ENCODE peak calls at places on chromosome 13, in four cellular contexts. M is CD4-positive, alpha-beta T cell; C is AG10803; G is upper lobe of left lung. B is an unnamed sample.

GRCh38 chr13:39023316-39023715 is 14.6 kb downstream of the PROSER1 start:
- DNase-seq in M (no peak), C (peak), G (no peak), B (no peak)

GRCh38 chr13:96090240-96091101 is 564 bp downstream of the HS6ST3 start:
- DNase-seq in M (no peak), C (peak), G (no peak), B (peak)

GRCh38 chr13:59823495-59823894 is 340.2 kb downstream of the DIAPH3 start:
- DNase-seq in M (no peak), C (peak), G (no peak), B (no peak)

GRCh38 chr13:65353951-65354350 is 1876.2 kb downstream of the PCDH9 start:
- DNase-seq in M (no peak), C (no peak), G (no peak), B (no peak)

GRCh38 chr13:81017525-81018152 is 676.7 kb upstream of the SPRY2 start:
- DNase-seq in M (no peak), C (peak), G (no peak), B (no peak)

GRCh38 chr13:96223231-96223630 is 133.3 kb downstream of the HS6ST3 start:
- DNase-seq in M (no peak), C (no peak), G (no peak), B (no peak)

GRCh38 chr13:48571121-48571901 is 38.4 kb upstream of the RCBTB2 start:
- DNase-seq in M (no peak), C (peak), G (no peak), B (no peak)

GRCh38 chr13:76527041-76527440 is 359.2 kb downstream of the KCTD12 start:
- DNase-seq in M (no peak), C (no peak), G (no peak), B (no peak)

GRCh38 chr13:48431431-48431830 is 18.5 kb upstream of the LPAR6 start:
- DNase-seq in M (no peak), C (peak), G (no peak), B (no peak)

GRCh38 chr13:87497426-87497825 is 173.7 kb upstream of the SLITRK5 start:
- DNase-seq in M (no peak), C (no peak), G (no peak), B (no peak)

GRCh38 chr13:30394798-30395191 is 27.5 kb upstream of the UBE2L5 start:
- DNase-seq in M (no peak), C (no peak), G (no peak), B (no peak)

GRCh38 chr13:112445411-112446271 is 69.5 kb downstream of the SPACA7 start:
- DNase-seq in M (no peak), C (no peak), G (peak), B (peak)

GRCh38 chr13:38758278-38758677 is 71.4 kb downstream of the FREM2 start:
- DNase-seq in M (no peak), C (no peak), G (no peak), B (no peak)

GRCh38 chr13:44117351-44117750 is 237.6 kb downstream of the LACC1 start:
- DNase-seq in M (no peak), C (peak), G (no peak), B (no peak)

GRCh38 chr13:114110091-114110829 is 22.2 kb downstream of the RASA3 start:
- DNase-seq in M (peak), C (peak), G (peak), B (no peak)

GRCh38 chr13:59843040-59843439 is 320.7 kb downstream of the DIAPH3 start:
- DNase-seq in M (no peak), C (no peak), G (no peak), B (no peak)

GRCh38 chr13:39484506-39485313 is 118.3 kb downstream of the LHFPL6 start:
- DNase-seq in M (no peak), C (peak), G (no peak), B (no peak)

GRCh38 chr13:110266983-110267382 is 40.0 kb downstream of the COL4A1 start:
- DNase-seq in M (no peak), C (no peak), G (no peak), B (no peak)

GRCh38 chr13:99686944-99687382 is 185.7 kb downstream of the TM9SF2 start:
- DNase-seq in M (no peak), C (no peak), G (no peak), B (no peak)

GRCh38 chr13:51057931-51058330 is 53.1 kb downstream of the C13orf42 start:
- DNase-seq in M (no peak), C (no peak), G (no peak), B (no peak)

GRCh38 chr13:109419896-109420295 is 366.5 kb downstream of the IRS2 start:
- DNase-seq in M (no peak), C (no peak), G (no peak), B (no peak)

GRCh38 chr13:99736541-99736940 is 235.0 kb downstream of the ZIC5 start:
- DNase-seq in M (no peak), C (no peak), G (no peak), B (no peak)

GRCh38 chr13:36377822-36378480 is 31.8 kb upstream of the SPART start:
- DNase-seq in M (no peak), C (no peak), G (no peak), B (no peak)

GRCh38 chr13:94073006-94073744 is 406.3 kb downstream of the DCT start:
- DNase-seq in M (no peak), C (peak), G (no peak), B (no peak)

GRCh38 chr13:28181413-28181812 is 43.1 kb downstream of the PAN3 start:
- DNase-seq in M (no peak), C (peak), G (no peak), B (no peak)

GRCh38 chr13:63048648-63049047 is 1633.0 kb upstream of the PCDH20 start:
- DNase-seq in M (no peak), C (no peak), G (no peak), B (no peak)

GRCh38 chr13:113187263-113187669 is 21.2 kb downstream of the PCID2 start:
- DNase-seq in M (no peak), C (peak), G (peak), B (no peak)

GRCh38 chr13:50798923-50799322 is 44.6 kb downstream of the DLEU7 start:
- DNase-seq in M (no peak), C (peak), G (no peak), B (no peak)

GRCh38 chr13:113724780-113725315 is 34.2 kb upstream of the TMEM255B start:
- DNase-seq in M (peak), C (peak), G (peak), B (peak)

GRCh38 chr13:72567566-72567965 is 159.9 kb downstream of the MZT1 start:
- DNase-seq in M (no peak), C (no peak), G (no peak), B (no peak)
- TF ChIP-seq CTCF in M (no peak), C (no peak), G (no peak), B (no peak)

GRCh38 chr13:33174980-33175379 is 110.6 kb downstream of the STARD13 start:
- DNase-seq in M (no peak), C (peak), G (no peak), B (no peak)
- TF ChIP-seq CTCF in M (no peak), C (no peak), G (no peak), B (no peak)

GRCh38 chr13:41944229-41944628 is 16.7 kb downstream of the VWA8 start:
- DNase-seq in M (no peak), C (peak), G (no peak), B (no peak)

GRCh38 chr13:41941174-41941573 is 19.7 kb downstream of the VWA8 start:
- DNase-seq in M (no peak), C (no peak), G (no peak), B (no peak)

GRCh38 chr13:41939403-41939802 is 21.5 kb downstream of the VWA8 start:
- DNase-seq in M (no peak), C (no peak), G (no peak), B (no peak)

GRCh38 chr13:41944635-41945401 is 16.1 kb downstream of the VWA8 start:
- DNase-seq in M (no peak), C (no peak), G (no peak), B (no peak)

DNA sequence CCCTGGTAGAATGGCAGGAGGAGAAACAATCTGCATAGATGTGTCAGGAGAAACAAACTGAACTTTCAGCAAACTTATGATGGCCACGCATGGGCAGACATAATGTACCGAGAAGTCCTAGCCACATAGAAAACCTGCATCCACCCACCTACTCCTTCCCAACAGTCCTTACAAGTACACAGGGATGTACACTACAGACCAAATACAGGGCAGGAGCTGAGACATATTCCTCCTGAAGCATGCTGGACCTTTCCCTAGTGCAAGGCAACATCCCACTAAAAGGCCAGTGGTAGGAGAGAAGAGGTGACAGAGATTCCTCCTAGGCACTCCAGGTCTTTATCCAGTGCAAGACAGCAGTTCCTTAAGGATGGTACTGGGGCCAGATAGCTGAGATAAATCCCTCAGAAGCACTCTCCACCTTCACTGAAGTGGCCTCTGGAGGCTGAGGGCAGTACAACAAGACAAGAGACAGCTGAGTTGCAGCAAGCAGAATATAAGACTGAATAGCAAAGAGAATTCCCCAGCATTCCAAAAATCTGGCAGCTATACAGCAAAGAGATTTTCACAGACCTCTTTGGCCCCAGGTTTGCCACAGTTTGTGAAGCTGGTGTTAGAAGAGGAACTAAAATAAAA is 18.3 kb downstream of the VWA8 start:
- DNase-seq in M (no peak), C (peak), G (no peak), B (no peak)
- TF ChIP-seq CTCF in M (no peak), C (peak), G (no peak), B (no peak)

GRCh38 chr13:45119990-45120864 is at the start of gene GTF2F2:
- DNase-seq in M (peak), C (peak), G (peak), B (peak)

GRCh38 chr13:45120967-45121366 is 657 bp downstream of the GTF2F2 start:
- DNase-seq in M (no peak), C (no peak), G (no peak), B (no peak)

GRCh38 chr13:45119469-45119989 is 781 bp upstream of the GTF2F2 start:
- DNase-seq in M (peak), C (peak), G (peak), B (no peak)

GRCh38 chr13:45122941-45123340 is 2.6 kb downstream of the GTF2F2 start:
- DNase-seq in M (no peak), C (no peak), G (no peak), B (no peak)

DNA sequence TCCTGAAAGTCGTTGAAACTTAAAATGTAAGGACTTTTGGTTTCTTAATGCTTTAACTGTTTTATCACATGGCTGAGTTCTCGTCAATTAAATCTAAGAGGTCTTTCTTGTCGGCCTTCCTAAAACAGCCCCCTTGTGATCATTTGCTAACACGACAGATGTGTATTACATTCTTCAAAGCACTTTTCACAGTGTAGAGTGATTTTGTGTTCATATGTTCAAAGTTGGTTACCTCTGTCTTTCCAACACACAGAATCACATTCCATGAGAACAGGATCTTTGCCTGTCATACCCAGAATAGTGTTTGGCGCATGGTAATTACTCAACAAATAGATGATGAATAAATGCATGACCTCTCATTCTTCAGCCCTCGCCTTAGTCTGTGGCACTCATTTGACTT is 1.1 kb downstream of the GTF2F2 start:
- DNase-seq in M (no peak), C (peak), G (no peak), B (no peak)
- TF ChIP-seq CTCF in M (no peak), C (peak), G (no peak), B (no peak)

DNA sequence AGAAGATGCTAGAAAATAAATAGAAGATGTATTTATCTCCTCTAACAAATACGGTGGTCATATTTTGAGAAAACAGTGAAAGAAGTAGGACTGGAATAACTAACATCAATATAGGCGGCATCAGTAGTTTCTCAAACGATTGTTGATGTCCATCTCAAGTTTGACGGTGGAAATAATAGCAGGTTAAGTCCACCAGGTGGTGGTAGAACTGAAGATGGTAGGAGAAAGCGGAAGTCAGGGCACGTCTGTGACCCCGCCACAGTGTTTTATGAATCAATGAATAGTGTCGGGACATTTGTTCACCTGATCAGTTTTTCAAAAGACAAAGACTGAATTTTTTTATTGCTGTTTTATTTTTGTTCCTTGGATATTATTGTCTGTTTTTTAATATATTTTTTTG is 706.4 kb upstream of the SLC10A2 start:
- DNase-seq in M (no peak), C (no peak), G (no peak), B (no peak)
- TF ChIP-seq CTCF in M (peak), C (no peak), G (no peak), B (no peak)

GRCh38 chr13:33235078-33235477 is 50.5 kb downstream of the STARD13 start:
- DNase-seq in M (no peak), C (peak), G (no peak), B (no peak)
- TF ChIP-seq CTCF in M (no peak), C (peak), G (no peak), B (no peak)

GRCh38 chr13:91406619-91407018 is 8.2 kb downstream of the GPC5 start:
- DNase-seq in M (no peak), C (peak), G (no peak), B (no peak)
- TF ChIP-seq CTCF in M (peak), C (peak), G (no peak), B (no peak)

GRCh38 chr13:89061821-89062220 is 1390.7 kb downstream of the SLITRK5 start:
- DNase-seq in M (no peak), C (no peak), G (no peak), B (peak)

GRCh38 chr13:89066868-89067466 is 1395.8 kb downstream of the SLITRK5 start:
- DNase-seq in M (no peak), C (peak), G (no peak), B (no peak)
- TF ChIP-seq CTCF in M (peak), C (peak), G (no peak), B (peak)

GRCh38 chr13:71300602-71301001 is 566.4 kb downstream of the DACH1 start:
- DNase-seq in M (no peak), C (no peak), G (no peak), B (no peak)

GRCh38 chr13:71304861-71305260 is 562.1 kb downstream of the DACH1 start:
- DNase-seq in M (no peak), C (no peak), G (no peak), B (no peak)

GRCh38 chr13:71306821-71307220 is 560.2 kb downstream of the DACH1 start:
- DNase-seq in M (no peak), C (no peak), G (no peak), B (no peak)

GRCh38 chr13:71303144-71303543 is 563.9 kb downstream of the DACH1 start:
- DNase-seq in M (no peak), C (no peak), G (no peak), B (no peak)
- TF ChIP-seq CTCF in M (no peak), C (no peak), G (no peak), B (no peak)